ENCODE peak calls at places on chromosome 20, in six cellular contexts. K is caudate nucleus, H is HCEC 1CT, Y is HFFc6, G is NCI-H187, L is left colon. Q is an unnamed sample.

GRCh38 chr20:56995635-56996075 is 270.8 kb downstream of the BMP7 start:
- DNase-seq in G (no peak), Y (no peak), H (no peak), L (no peak), K (no peak), Q (no peak)

GRCh38 chr20:51037499-51038110 is 14.7 kb upstream of the KCNG1 start:
- DNase-seq in G (no peak), Y (no peak), K (no peak), H (no peak), L (no peak), Q (no peak)

GRCh38 chr20:44601801-44602204 is 19.4 kb downstream of the PKIG start:
- DNase-seq in Y (peak; percentile 32), G (no peak), L (peak; percentile 52), K (no peak), H (peak; percentile 41), Q (no peak)

GRCh38 chr20:23034721-23035671 is at the start of gene SSTR4:
- DNase-seq in G (no peak), H (no peak), L (no peak), K (no peak), Y (no peak), Q (no peak)

GRCh38 chr20:57928181-57928967 is 218.6 kb upstream of the PMEPA1 start:
- DNase-seq in Y (peak; percentile 68), G (no peak), L (no peak), H (no peak), K (no peak), Q (no peak)

GRCh38 chr20:542777-543368 is 717 bp downstream of the CSNK2A1 start:
- DNase-seq in L (peak; percentile 55), H (no peak), G (no peak), K (no peak), Y (no peak), Q (no peak)

GRCh38 chr20:45012682-45013302 is 46.5 kb downstream of the STK4 start:
- DNase-seq in K (no peak), G (no peak), H (peak; percentile 72), Y (peak; percentile 49), L (no peak), Q (no peak)

GRCh38 chr20:33859157-33859695 is 48.1 kb downstream of the CHMP4B start:
- DNase-seq in K (no peak), L (no peak), Y (no peak), H (no peak), G (no peak), Q (peak; percentile 31)

GRCh38 chr20:59231124-59231804 is 67.6 kb downstream of the ZNF831 start:
- DNase-seq in G (no peak), L (no peak), H (no peak), K (no peak), Y (no peak), Q (no peak)

GRCh38 chr20:328596-329324 is 3.4 kb downstream of the SOX12 start:
- DNase-seq in Y (no peak), G (no peak), K (no peak), H (no peak), L (no peak), Q (no peak)

Q was measured in central memory CD4-positive, alpha-beta T cell.